ENCODE peak calls at places on chromosomes 4 and X, in eight cellular contexts. J is GOT3; N is HTR-8/SVneo; F is SK-N-DZ; W is GM23248; U is stimulated activated naive B cell treated with anti-CD40 and anti-IgM and Interleukin-4, amounts not matched to agents 10 μg/mL and 1 μg/mL and 100 μg/mL, for 72 hours; H is endothelial cell of umbilical vein; L is iris pigment epithelial cell. T is an unnamed sample.

GRCh38 chrX:118978451-118978850 is 4.0 kb downstream of the LONRF3 start:
- DNase-seq in W (peak), U (no peak), J (no peak), L (no peak), F (no peak), H (no peak), N (no peak), T (no peak)

GRCh38 chr4:16626945-16627344 is 271.5 kb downstream of the LDB2 start:
- DNase-seq in N (peak), F (no peak), L (peak), J (peak), H (peak), U (no peak), W (peak), T (no peak)

GRCh38 chr4:139764686-139765085 is 99.1 kb downstream of the MGST2 start:
- DNase-seq in J (no peak), U (no peak), F (no peak), N (no peak), L (no peak), H (no peak), W (no peak), T (no peak)

GRCh38 chr4:95929448-95930064 is 89.7 kb downstream of the PDHA2 start:
- DNase-seq in N (no peak), U (no peak), W (no peak), H (no peak), L (no peak), F (peak), J (no peak), T (no peak)

GRCh38 chr4:31156221-31156620 is 436.1 kb downstream of the PCDH7 start:
- DNase-seq in L (no peak), H (no peak), F (no peak), J (no peak), N (no peak), W (no peak), U (no peak), T (no peak)

GRCh38 chrX:66728818-66729271 is 90.0 kb upstream of the EDA2R start:
- DNase-seq in L (peak), W (peak), U (peak), N (no peak), F (peak), J (peak), H (peak), T (peak)

GRCh38 chr4:26404597-26405323 is 83.9 kb downstream of the RBPJ start:
- DNase-seq in L (no peak), W (no peak), U (no peak), H (no peak), N (no peak), F (no peak), J (no peak), T (no peak)

GRCh38 chr4:154329268-154329858 is 162.2 kb downstream of the DCHS2 start:
- DNase-seq in H (no peak), J (no peak), W (peak), U (no peak), F (peak), N (no peak), L (peak), T (no peak)

GRCh38 chr4:52939739-52940138 is 77.6 kb downstream of the RASL11B start:
- DNase-seq in W (no peak), H (no peak), F (no peak), N (no peak), L (no peak), U (no peak), J (no peak), T (no peak)

GRCh38 chr4:64539234-64539849 is 130.1 kb upstream of the TECRL start:
- DNase-seq in N (peak), W (peak), H (peak), J (no peak), F (peak), U (peak), L (peak), T (peak)

GRCh38 chr4:73615613-73616012 is 4.6 kb downstream of the RASSF6 start:
- DNase-seq in J (no peak), H (no peak), L (no peak), U (no peak), W (no peak), N (no peak), F (no peak), T (no peak)

GRCh38 chr4:52019941-52020657 is at the start of gene LRRC66:
- DNase-seq in N (no peak), W (peak), J (no peak), H (peak), U (no peak), L (peak), F (no peak), T (no peak)

GRCh38 chr4:145523117-145523516 is 41.5 kb downstream of the SMAD1 start:
- DNase-seq in N (no peak), L (peak), J (no peak), F (no peak), H (no peak), W (peak), U (no peak), T (no peak)

GRCh38 chrX:40245411-40246140 is 147.8 kb upstream of the BCOR start:
- DNase-seq in F (no peak), W (peak), J (no peak), H (peak), N (no peak), L (peak), U (no peak), T (no peak)

GRCh38 chr4:72631296-72631695 is 62.3 kb upstream of the ADAMTS3 start:
- DNase-seq in U (no peak), L (peak), J (peak), W (peak), N (peak), F (no peak), H (no peak), T (no peak)

GRCh38 chr4:154018659-154019058 is 229.8 kb upstream of the SFRP2 start:
- DNase-seq in L (no peak), H (no peak), F (no peak), N (no peak), U (no peak), J (no peak), W (no peak), T (no peak)

GRCh38 chr4:123672987-123673386 is 276.4 kb downstream of the SPRY1 start:
- DNase-seq in F (no peak), J (no peak), N (no peak), U (no peak), L (peak), W (peak), H (no peak), T (no peak)

GRCh38 chr4:4791299-4791798 is 68.1 kb upstream of the MSX1 start:
- DNase-seq in N (no peak), W (peak), L (peak), J (no peak), H (no peak), F (no peak), U (no peak), T (no peak)

GRCh38 chr4:162683659-162684370 is 482.9 kb downstream of the NAF1 start:
- DNase-seq in W (no peak), J (no peak), U (no peak), F (no peak), N (no peak), L (peak), H (no peak), T (no peak)

GRCh38 chr4:74838746-74839370 is 44.5 kb upstream of the BTC start:
- DNase-seq in J (no peak), N (no peak), W (peak), F (no peak), L (peak), U (no peak), H (no peak), T (no peak)

GRCh38 chr4:83831588-83831987 is 295.7 kb downstream of the GPAT3 start:
- DNase-seq in J (no peak), U (no peak), L (no peak), W (peak), F (no peak), H (no peak), N (no peak), T (no peak)

GRCh38 chrX:119398974-119399771 is at the start of gene SLC25A43:
- DNase-seq in N (peak), J (no peak), F (no peak), H (peak), L (peak), U (peak), W (peak), T (no peak)

GRCh38 chr4:173370130-173370476 is 651 bp upstream of the SAP30 start:
- DNase-seq in H (no peak), F (no peak), N (peak), U (no peak), J (no peak), W (no peak), L (no peak), T (no peak)

GRCh38 chr4:87868482-87868881 is 35.7 kb downstream of the MEPE start:
- DNase-seq in L (no peak), U (no peak), H (no peak), N (no peak), W (no peak), J (no peak), F (no peak), T (no peak)

GRCh38 chr4:183256756-183257385 is 63.2 kb downstream of the CLDN22 start:
- DNase-seq in W (peak), H (peak), F (peak), L (peak), U (no peak), N (peak), J (no peak), T (peak)

GRCh38 chrX:28854637-28855036 is 267.4 kb downstream of the IL1RAPL1 start:
- DNase-seq in U (no peak), F (no peak), J (no peak), L (peak), W (no peak), N (no peak), H (no peak), T (no peak)

GRCh38 chrX:133538148-133538547 is 122.9 kb upstream of the GPC4 start:
- DNase-seq in W (no peak), F (no peak), U (no peak), H (no peak), L (no peak), N (no peak), J (no peak), T (no peak)

GRCh38 chrX:13598877-13599276 is 29.5 kb downstream of the EGFL6 start:
- DNase-seq in U (no peak), J (no peak), L (peak), F (no peak), H (peak), W (peak), N (peak), T (no peak)

GRCh38 chr4:1994935-1995334 is 13.8 kb downstream of the NELFA start:
- DNase-seq in F (no peak), U (no peak), H (no peak), L (no peak), J (no peak), N (no peak), W (no peak), T (no peak)

GRCh38 chr4:10115271-10115656 is 1.3 kb downstream of the WDR1 start:
- DNase-seq in J (no peak), W (peak), F (no peak), H (peak), U (no peak), N (no peak), L (peak), T (no peak)

GRCh38 chrX:119062750-119063374 is 9.9 kb upstream of the CT47C1 start:
- DNase-seq in N (peak), U (no peak), J (no peak), F (no peak), H (no peak), W (no peak), L (peak), T (no peak)

GRCh38 chrX:155071694-155072215 is 447 bp downstream of the BRCC3 start:
- DNase-seq in N (no peak), U (no peak), F (peak), J (no peak), W (peak), H (no peak), L (no peak), T (no peak)

GRCh38 chr4:154578919-154579318 is 11.6 kb downstream of the FGA start:
- DNase-seq in L (peak), W (peak), H (no peak), U (no peak), F (no peak), N (no peak), J (no peak), T (no peak)

GRCh38 chrX:153302796-153303195 is 18.8 kb downstream of the PNMA6F start:
- DNase-seq in W (no peak), J (no peak), H (no peak), L (no peak), N (no peak), F (no peak), U (no peak), T (no peak)

GRCh38 chr4:15961778-15962510 is 1.0 kb downstream of the FGFBP2 start:
- DNase-seq in N (no peak), U (no peak), J (no peak), F (no peak), L (no peak), H (no peak), W (peak), T (no peak)

GRCh38 chr4:160026720-160027119 is 923.8 kb downstream of the RAPGEF2 start:
- DNase-seq in F (no peak), L (peak), N (no peak), W (no peak), U (no peak), J (no peak), H (no peak), T (no peak)

GRCh38 chrX:276588-277171 is 4.5 kb upstream of the PLCXD1 start:
- DNase-seq in U (no peak), J (no peak), N (no peak), W (peak), H (no peak), L (peak), F (no peak), T (no peak)

T was measured in COR-L47.